ENCODE peak calls at places on chromosomes 1 and 21, in ten cellular contexts. D, T, M, S, Q, G, C, N, J and E are unnamed samples.

GRCh38 chr1:93051961-93052360 is 27.1 kb upstream of the MTF2 start:
- DNase-seq in G (no peak), N (no peak), C (no peak), D (no peak), Q (no peak), M (no peak), J (no peak), T (no peak), S (no peak), E (no peak)

GRCh38 chr1:170805957-170806662 is 129.2 kb upstream of the MROH9 start:
- DNase-seq in Q (peak), S (no peak), M (no peak), T (no peak), D (no peak), N (no peak), G (no peak), J (no peak), C (no peak), E (no peak)

GRCh38 chr1:214031267-214031650 is 43.5 kb downstream of the PROX1 start:
- DNase-seq in D (no peak), T (no peak), M (no peak), N (no peak), C (no peak), S (no peak), Q (no peak), J (no peak), G (no peak), E (no peak)

GRCh38 chr1:225766967-225767413 is 10.6 kb upstream of the SRP9 start:
- DNase-seq in M (no peak), N (no peak), D (peak), S (no peak), J (no peak), Q (peak), C (no peak), G (no peak), T (peak), E (no peak)

GRCh38 chr1:64293820-64294219 is 90.4 kb downstream of the UBE2U start:
- DNase-seq in G (no peak), D (no peak), J (no peak), T (no peak), N (no peak), S (no peak), M (no peak), Q (no peak), C (no peak), E (no peak)

GRCh38 chr1:153260473-153260979 is 1.0 kb downstream of the LORICRIN start:
- DNase-seq in T (no peak), D (no peak), C (no peak), M (no peak), J (no peak), G (no peak), N (no peak), Q (peak), S (no peak), E (no peak)

GRCh38 chr1:29563092-29563491 is 326.8 kb downstream of the PTPRU start:
- DNase-seq in C (no peak), G (no peak), N (no peak), J (no peak), Q (no peak), M (no peak), D (no peak), S (no peak), T (no peak), E (no peak)

GRCh38 chr1:65995326-65995725 is 202.6 kb downstream of the PDE4B start:
- DNase-seq in J (no peak), G (no peak), Q (no peak), C (no peak), M (no peak), S (no peak), N (no peak), D (no peak), T (no peak), E (no peak)

GRCh38 chr1:151059342-151060240 is at the start of gene CDC42SE1:
- DNase-seq in S (peak), C (peak), M (peak), J (peak), Q (peak), D (peak), G (peak), N (peak), T (peak), E (peak)

GRCh38 chr1:15803380-15803779 is 4.1 kb downstream of the UQCRHL start:
- DNase-seq in S (no peak), N (no peak), D (no peak), J (peak), G (peak), C (no peak), T (no peak), M (no peak), Q (peak), E (peak)

GRCh38 chr1:157532569-157532968 is 19.7 kb downstream of the FCRL5 start:
- DNase-seq in C (no peak), N (no peak), T (no peak), J (no peak), S (no peak), D (no peak), Q (no peak), M (no peak), G (no peak), E (no peak)

GRCh38 chr1:14531519-14531918 is 67.0 kb upstream of the KAZN start:
- DNase-seq in J (no peak), D (no peak), T (no peak), N (no peak), M (no peak), Q (no peak), S (no peak), C (no peak), G (no peak), E (no peak)

GRCh38 chr21:41488080-41488479 is 19.9 kb downstream of the TMPRSS2 start:
- DNase-seq in Q (no peak), C (no peak), S (no peak), N (no peak), M (no peak), T (no peak), G (no peak), D (no peak), J (no peak), E (no peak)

GRCh38 chr1:228141871-228142615 is 2.0 kb downstream of the GUK1 start:
- DNase-seq in T (no peak), N (no peak), C (no peak), J (no peak), G (peak), S (no peak), Q (peak), M (no peak), D (peak), E (peak)

GRCh38 chr1:226733309-226733708 is 5.8 kb downstream of the ITPKB start:
- DNase-seq in D (no peak), S (peak), G (peak), N (no peak), Q (no peak), T (no peak), M (no peak), J (no peak), C (no peak), E (no peak)

GRCh38 chr1:185595835-185596667 is 138.1 kb upstream of the HMCN1 start:
- DNase-seq in D (peak), Q (peak), S (peak), G (peak), C (peak), J (peak), M (peak), N (no peak), T (peak), E (peak)

GRCh38 chr1:211359876-211360275 is 33.2 kb downstream of the TRAF5 start:
- DNase-seq in Q (no peak), J (no peak), C (no peak), N (no peak), G (no peak), D (no peak), T (no peak), S (no peak), M (no peak), E (no peak)

GRCh38 chr1:214028999-214029406 is 41.2 kb downstream of the PROX1 start:
- DNase-seq in N (no peak), S (no peak), G (no peak), J (no peak), C (no peak), T (no peak), Q (no peak), D (no peak), M (no peak), E (no peak)

GRCh38 chr1:59198565-59198964 is 98.3 kb upstream of the FGGY start:
- DNase-seq in Q (peak), D (no peak), N (no peak), M (no peak), C (no peak), S (no peak), T (no peak), J (no peak), G (no peak), E (no peak)

GRCh38 chr1:29197590-29197924 is 15.9 kb upstream of the SRSF4 start:
- DNase-seq in C (no peak), S (peak), Q (peak), M (no peak), G (no peak), D (peak), T (peak), J (peak), N (no peak), E (peak)

GRCh38 chr1:201309420-201309819 is 26.1 kb downstream of the PKP1 start:
- DNase-seq in G (no peak), M (no peak), J (no peak), D (peak), T (peak), C (no peak), N (peak), S (no peak), Q (peak), E (no peak)

GRCh38 chr1:23020731-23021130 is 1.5 kb downstream of the KDM1A start:
- DNase-seq in D (no peak), S (no peak), C (no peak), M (no peak), T (no peak), Q (peak), G (no peak), N (no peak), J (no peak), E (no peak)

GRCh38 chr1:182235952-182236650 is 155.5 kb downstream of the GLUL start:
- DNase-seq in G (no peak), Q (peak), M (no peak), C (no peak), T (peak), S (no peak), D (peak), J (no peak), N (peak), E (no peak)

GRCh38 chr1:234605983-234606730 is 3.8 kb downstream of the IRF2BP2 start:
- DNase-seq in N (no peak), T (peak), G (peak), Q (peak), C (no peak), M (no peak), S (no peak), J (no peak), D (no peak), E (no peak)

GRCh38 chr21:39938086-39938611 is 70.9 kb downstream of the PCP4 start:
- DNase-seq in D (no peak), T (peak), M (no peak), S (no peak), Q (no peak), J (no peak), N (no peak), G (no peak), C (no peak), E (no peak)

GRCh38 chr1:34549199-34549598 is 205.6 kb upstream of the GJB5 start:
- DNase-seq in G (no peak), S (no peak), C (no peak), T (no peak), N (no peak), M (no peak), J (no peak), D (no peak), Q (no peak), E (no peak)

GRCh38 chr21:33419538-33420123 is 16.4 kb downstream of the IFNGR2 start:
- DNase-seq in N (no peak), D (peak), Q (peak), C (no peak), G (no peak), T (no peak), S (no peak), J (no peak), M (no peak), E (no peak)

GRCh38 chr1:57844382-57844980 is 420.6 kb upstream of the DAB1 start:
- DNase-seq in D (no peak), N (no peak), T (no peak), J (no peak), S (no peak), M (no peak), G (no peak), C (no peak), Q (no peak), E (no peak)

GRCh38 chr1:33298623-33299277 is 22.1 kb downstream of the A3GALT2 start:
- DNase-seq in D (peak), N (peak), S (peak), Q (peak), C (peak), G (peak), T (peak), J (peak), M (no peak), E (peak)

GRCh38 chr1:160702100-160702499 is 9.5 kb downstream of the CD48 start:
- DNase-seq in Q (no peak), T (no peak), D (no peak), G (no peak), C (no peak), J (no peak), M (no peak), S (no peak), N (no peak), E (no peak)

GRCh38 chr1:84253041-84253440 is 48.5 kb upstream of the SAMD13 start:
- DNase-seq in T (no peak), Q (peak), N (no peak), S (no peak), J (no peak), D (no peak), G (no peak), C (no peak), M (no peak), E (no peak)

GRCh38 chr1:34985063-34985770 is at the start of gene TMEM35B:
- DNase-seq in G (peak), D (peak), C (peak), J (peak), S (peak), M (peak), N (peak), Q (peak), T (peak), E (peak)

GRCh38 chr1:95583811-95584210 is 349.8 kb downstream of the RWDD3 start:
- DNase-seq in N (no peak), M (no peak), S (no peak), J (no peak), G (no peak), C (no peak), T (no peak), Q (no peak), D (no peak), E (no peak)